ENCODE peak calls at places on chromosomes 6 and 20, in eight cellular contexts. X, Q, D, F, G, J, I and P are unnamed samples.

GRCh38 chr6:22062807-22063408 is 233.9 kb downstream of the PRL start:
- DNase-seq in X (no peak), Q (no peak), D (no peak), F (no peak), G (peak), J (no peak), I (no peak), P (peak)

GRCh38 chr6:28347119-28347518 is 2.6 kb upstream of the ZKSCAN3 start:
- DNase-seq in X (no peak), Q (no peak), D (no peak), F (no peak), G (no peak), J (no peak), I (no peak), P (no peak)

GRCh38 chr6:106547961-106548453 is 81.3 kb downstream of the RTN4IP1 start:
- DNase-seq in X (peak), Q (peak), D (peak), F (no peak), G (peak), J (no peak), I (peak), P (no peak)

GRCh38 chr6:148760568-148761531 is 14.0 kb downstream of the UST start:
- DNase-seq in X (peak), Q (peak), D (peak), F (peak), G (peak), J (peak), I (peak), P (peak)

GRCh38 chr20:53581444-53582311 is 12.0 kb downstream of the ZNF217 start:
- DNase-seq in X (no peak), Q (no peak), D (no peak), F (peak), G (peak), J (no peak), I (no peak), P (no peak)

GRCh38 chr20:20752712-20753111 is 40.3 kb upstream of the RALGAPA2 start:
- DNase-seq in X (no peak), Q (no peak), D (no peak), F (no peak), G (no peak), J (no peak), I (no peak), P (no peak)

GRCh38 chr20:58177799-58178198 is 50.7 kb downstream of the ANKRD60 start:
- DNase-seq in X (no peak), Q (no peak), D (no peak), F (no peak), G (no peak), J (no peak), I (no peak), P (no peak)

GRCh38 chr6:3419624-3420272 is 37.1 kb downstream of the SLC22A23 start:
- DNase-seq in X (peak), Q (peak), D (peak), F (no peak), G (no peak), J (peak), I (peak), P (no peak)

GRCh38 chr6:12735786-12736185 is 19.2 kb downstream of the PHACTR1 start:
- DNase-seq in X (no peak), Q (no peak), D (no peak), F (no peak), G (no peak), J (no peak), I (no peak), P (no peak)

GRCh38 chr6:26250806-26251075 is 114.3 kb upstream of the BTN3A2 start:
- DNase-seq in X (no peak), Q (no peak), D (peak), F (no peak), G (no peak), J (no peak), I (no peak), P (no peak)

GRCh38 chr6:158717341-158718328 is 67.8 kb downstream of the SYTL3 start:
- DNase-seq in X (no peak), Q (no peak), D (no peak), F (no peak), G (no peak), J (no peak), I (no peak), P (no peak)

GRCh38 chr20:36645998-36646397 is at the start of gene SLA2:
- DNase-seq in X (no peak), Q (no peak), D (no peak), F (no peak), G (peak), J (no peak), I (no peak), P (no peak)

GRCh38 chr6:53431704-53432103 is 83.0 kb upstream of the ELOVL5 start:
- DNase-seq in X (no peak), Q (no peak), D (no peak), F (no peak), G (no peak), J (no peak), I (no peak), P (no peak)

DNA sequence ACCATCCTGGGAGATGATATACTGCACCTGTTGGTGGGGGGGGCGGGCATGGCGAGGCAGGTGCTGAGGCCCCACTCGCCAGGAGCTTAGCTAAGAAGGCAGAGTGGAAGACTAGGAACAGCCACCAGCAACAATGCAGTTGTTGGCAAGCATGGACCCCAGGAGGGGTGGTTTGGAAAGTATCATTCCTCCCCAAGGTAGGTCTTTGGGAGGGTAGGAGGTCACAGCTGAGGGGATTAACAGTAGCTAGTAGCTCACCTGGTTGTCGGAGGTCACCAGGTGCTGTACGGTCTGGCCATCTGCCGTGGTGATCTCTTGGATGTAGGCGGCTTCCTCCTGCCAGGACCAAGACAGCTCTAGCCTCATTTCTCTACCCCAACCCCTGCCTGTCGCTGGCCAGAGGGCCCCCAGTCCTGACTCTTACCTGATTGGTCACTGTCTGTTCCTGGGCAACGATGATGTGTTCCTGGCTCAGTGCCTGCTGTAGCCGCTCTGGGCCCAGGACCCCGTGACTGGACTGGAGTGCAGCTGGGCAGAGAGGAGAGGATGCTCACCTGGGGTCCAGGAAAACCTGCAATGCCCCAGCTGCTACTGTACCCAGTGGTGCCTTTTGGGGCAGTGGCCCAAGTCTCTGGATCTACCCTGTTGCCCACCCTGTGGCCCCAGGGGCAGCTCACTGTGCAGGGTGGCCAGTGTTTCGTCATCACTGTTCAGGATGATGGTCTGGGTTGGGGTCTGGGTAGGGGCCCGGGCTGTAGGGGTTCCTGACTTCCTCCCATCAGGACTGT is 15.3 kb downstream of the PCIF1 start:
- DNase-seq in X (no peak), Q (no peak), D (no peak), F (no peak), G (no peak), J (no peak), I (no peak), P (no peak)
- TF ChIP-seq CTCF in X (no peak), Q (no peak), D (no peak), F (no peak), G (no peak), J (no peak), I (no peak), P (no peak)

DNA sequence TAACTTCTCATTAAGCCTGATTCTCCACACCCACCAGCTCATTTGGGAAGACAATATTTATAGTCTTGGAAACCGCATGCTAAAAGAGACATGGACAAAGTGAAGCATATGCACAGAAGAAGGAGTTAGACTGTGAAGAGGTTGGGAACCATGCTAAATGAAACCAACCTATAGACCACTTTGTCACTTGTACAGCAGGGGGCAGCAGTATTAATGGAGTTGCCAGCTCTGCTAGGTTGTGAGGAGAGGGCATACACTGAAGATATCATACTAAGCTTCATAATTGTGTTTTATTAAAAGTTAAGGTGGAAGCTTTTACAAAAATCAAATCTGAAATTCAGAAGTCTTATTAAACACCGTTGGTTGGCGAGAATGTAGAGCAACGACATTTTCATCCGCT is 38.3 kb upstream of the HMGCLL1 start:
- DNase-seq in X (peak), Q (peak), D (peak), F (no peak), G (no peak), J (peak), I (peak), P (no peak)
- TF ChIP-seq CTCF in X (peak), Q (peak), D (peak), F (peak), G (no peak), J (peak), I (peak), P (no peak)

GRCh38 chr6:167767715-167768107 is 59.0 kb upstream of the AFDN start:
- DNase-seq in X (no peak), Q (no peak), D (no peak), F (no peak), G (no peak), J (no peak), I (no peak), P (no peak)

GRCh38 chr6:167764713-167765479 is 61.8 kb upstream of the AFDN start:
- DNase-seq in X (no peak), Q (no peak), D (no peak), F (no peak), G (no peak), J (no peak), I (no peak), P (no peak)

GRCh38 chr6:167768471-167769215 is 58.1 kb upstream of the AFDN start:
- DNase-seq in X (no peak), Q (no peak), D (no peak), F (no peak), G (no peak), J (no peak), I (no peak), P (no peak)

GRCh38 chr6:167769408-167770190 is 57.1 kb upstream of the AFDN start:
- DNase-seq in X (no peak), Q (no peak), D (no peak), F (no peak), G (no peak), J (no peak), I (no peak), P (no peak)

GRCh38 chr6:167766986-167767714 is 59.6 kb upstream of the AFDN start:
- DNase-seq in X (no peak), Q (no peak), D (no peak), F (no peak), G (no peak), J (no peak), I (no peak), P (no peak)
- TF ChIP-seq CTCF in X (no peak), Q (no peak), D (no peak), F (no peak), G (no peak), J (no peak), I (no peak), P (no peak)

DNA sequence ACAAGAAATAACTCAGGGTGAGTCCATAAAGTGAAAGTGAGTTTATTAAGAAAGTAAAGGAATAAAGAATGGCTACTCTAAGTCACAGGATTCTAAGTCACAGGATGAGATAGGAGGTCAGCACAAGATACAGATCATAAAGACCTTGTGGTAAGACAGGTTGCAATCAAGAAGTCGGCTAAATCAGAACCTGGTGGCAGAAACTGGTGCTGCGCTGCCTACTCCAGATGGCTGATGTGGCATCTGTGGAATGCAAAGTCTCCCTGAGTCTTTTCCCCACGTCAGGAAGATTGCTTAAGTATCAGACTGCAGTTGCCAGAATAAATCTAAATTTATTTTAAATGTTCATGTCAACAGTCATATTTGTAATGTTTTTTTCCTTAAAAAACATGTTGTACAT is 10.7 kb upstream of the KCNK15 start:
- DNase-seq in X (no peak), Q (peak), D (peak), F (no peak), G (no peak), J (peak), I (peak), P (no peak)
- TF ChIP-seq CTCF in X (no peak), Q (peak), D (peak), F (peak), G (no peak), J (no peak), I (peak), P (no peak)

DNA sequence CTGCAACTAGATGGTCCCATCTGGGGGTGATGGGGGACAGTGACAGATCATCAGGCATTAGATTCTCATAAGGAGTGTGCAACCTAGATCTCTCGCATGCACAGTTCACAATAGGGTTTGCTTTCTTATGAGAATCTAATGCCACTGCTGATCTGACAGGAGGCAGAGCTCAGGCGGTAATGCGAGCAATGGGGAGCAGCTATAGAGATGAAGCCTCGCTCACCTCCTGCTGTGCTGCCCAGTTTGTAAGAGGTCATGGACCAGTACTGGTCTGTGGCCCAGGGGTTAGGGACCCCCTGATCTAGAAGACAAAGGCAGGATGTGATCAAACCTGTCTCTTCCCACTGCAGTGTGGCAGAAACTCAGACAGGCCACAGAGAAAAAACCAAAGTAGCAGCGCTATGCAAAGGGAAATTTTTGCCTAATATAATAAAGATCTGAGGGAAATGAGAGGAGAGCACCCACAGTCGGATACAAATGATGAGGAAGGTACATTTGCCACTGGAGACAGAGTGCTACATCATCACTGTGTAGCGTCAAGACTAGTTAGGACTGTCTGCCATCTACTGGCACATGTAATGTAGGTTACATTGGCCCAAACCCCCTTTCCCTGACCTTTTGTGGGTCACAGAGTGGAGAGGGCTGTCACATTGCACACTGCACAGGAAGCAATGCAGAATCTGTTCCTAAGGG is 4.1 kb upstream of the LY86 start:
- DNase-seq in X (no peak), Q (no peak), D (no peak), F (no peak), G (no peak), J (no peak), I (no peak), P (no peak)
- TF ChIP-seq CTCF in X (no peak), Q (no peak), D (no peak), F (no peak), G (no peak), J (no peak), I (peak), P (no peak)

GRCh38 chr6:128964771-128965170 is 81.8 kb downstream of the LAMA2 start:
- DNase-seq in X (no peak), Q (no peak), D (no peak), F (no peak), G (no peak), J (no peak), I (no peak), P (no peak)
- TF ChIP-seq CTCF in X (no peak), Q (no peak), D (no peak), F (no peak), G (no peak), J (no peak), I (no peak), P (no peak)

GRCh38 chr6:2179950-2180349 is 65.5 kb downstream of the GMDS start:
- DNase-seq in X (no peak), Q (no peak), D (no peak), F (no peak), G (no peak), J (peak), I (peak), P (no peak)

GRCh38 chr6:2183235-2183634 is 62.2 kb downstream of the GMDS start:
- DNase-seq in X (no peak), Q (no peak), D (no peak), F (no peak), G (no peak), J (no peak), I (no peak), P (no peak)

GRCh38 chr6:2178125-2178524 is 67.3 kb downstream of the GMDS start:
- DNase-seq in X (no peak), Q (no peak), D (no peak), F (no peak), G (no peak), J (no peak), I (no peak), P (no peak)

GRCh38 chr6:2182251-2182650 is 63.2 kb downstream of the GMDS start:
- DNase-seq in X (no peak), Q (no peak), D (no peak), F (no peak), G (no peak), J (no peak), I (no peak), P (no peak)

DNA sequence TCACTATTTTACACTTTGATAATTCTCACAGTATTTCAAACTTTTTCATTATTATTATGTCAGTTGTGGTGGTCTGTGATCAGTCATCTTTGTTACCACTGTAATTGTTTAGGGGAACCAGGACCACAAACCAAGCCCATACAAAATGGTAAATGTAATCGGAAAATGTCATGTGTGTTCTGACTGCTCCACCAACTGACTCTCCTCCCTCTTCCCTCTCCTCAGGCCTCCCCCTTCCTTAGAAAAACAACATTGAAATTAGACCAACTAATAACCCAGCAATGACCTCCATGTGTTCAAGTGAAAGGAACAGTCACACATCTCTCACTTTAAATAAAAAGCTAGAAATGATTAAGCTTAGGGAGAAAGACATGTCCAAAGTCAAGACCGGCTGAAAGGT is 63.8 kb downstream of the GMDS start:
- DNase-seq in X (no peak), Q (no peak), D (no peak), F (no peak), G (no peak), J (no peak), I (no peak), P (no peak)
- TF ChIP-seq CTCF in X (no peak), Q (no peak), D (no peak), F (no peak), G (no peak), J (no peak), I (no peak), P (no peak)